ENCODE peak calls at places on chromosomes 16 and 17, in nine cellular contexts. One of them, this sample, is unnamed.

GRCh38 chr16:89602273-89602951 is 11.0 kb upstream of the DPEP1 start:
- DNase-seq in stimulated activated CD8-positive, alpha-beta memory T cell treated with anti-CD3 and anti-CD28 coated beads, Interleukin-4, amount 100 ng/mL, for 1 hour: peak
- DNase-seq in ovary: peak
- DNase-seq in NCI-H460: peak
- DNase-seq in effector CD4-positive, alpha-beta T cell: peak
- DNase-seq in nephron progenitor cell: peak
- DNase-seq in mesothelial cell of epicardium: peak
- DNase-seq in EL: peak
- DNase-seq in fibroblast of the aortic adventitia: peak
- DNase-seq in this sample: peak

GRCh38 chr16:73413469-73414190 is 365.7 kb upstream of the ZFHX3 start:
- DNase-seq in stimulated activated CD8-positive, alpha-beta memory T cell treated with anti-CD3 and anti-CD28 coated beads, Interleukin-4, amount 100 ng/mL, for 1 hour: no peak
- DNase-seq in ovary: no peak
- DNase-seq in NCI-H460: no peak
- DNase-seq in effector CD4-positive, alpha-beta T cell: no peak
- DNase-seq in nephron progenitor cell: no peak
- DNase-seq in mesothelial cell of epicardium: no peak
- DNase-seq in EL: peak
- DNase-seq in fibroblast of the aortic adventitia: no peak
- DNase-seq in this sample: no peak

GRCh38 chr16:25184771-25185170 is 32.0 kb upstream of the AQP8 start:
- DNase-seq in stimulated activated CD8-positive, alpha-beta memory T cell treated with anti-CD3 and anti-CD28 coated beads, Interleukin-4, amount 100 ng/mL, for 1 hour: no peak
- DNase-seq in ovary: no peak
- DNase-seq in NCI-H460: no peak
- DNase-seq in effector CD4-positive, alpha-beta T cell: no peak
- DNase-seq in nephron progenitor cell: no peak
- DNase-seq in mesothelial cell of epicardium: no peak
- DNase-seq in EL: peak
- DNase-seq in fibroblast of the aortic adventitia: no peak
- DNase-seq in this sample: no peak

GRCh38 chr17:82302498-82302963 is 14.9 kb downstream of the CD7 start:
- DNase-seq in stimulated activated CD8-positive, alpha-beta memory T cell treated with anti-CD3 and anti-CD28 coated beads, Interleukin-4, amount 100 ng/mL, for 1 hour: no peak
- DNase-seq in ovary: no peak
- DNase-seq in NCI-H460: no peak
- DNase-seq in effector CD4-positive, alpha-beta T cell: no peak
- DNase-seq in nephron progenitor cell: no peak
- DNase-seq in mesothelial cell of epicardium: no peak
- DNase-seq in EL: no peak
- DNase-seq in fibroblast of the aortic adventitia: no peak
- DNase-seq in this sample: no peak

GRCh38 chr17:63445571-63446217 is 412 bp downstream of the CYB561 start:
- DNase-seq in stimulated activated CD8-positive, alpha-beta memory T cell treated with anti-CD3 and anti-CD28 coated beads, Interleukin-4, amount 100 ng/mL, for 1 hour: no peak
- DNase-seq in ovary: no peak
- DNase-seq in NCI-H460: peak
- DNase-seq in effector CD4-positive, alpha-beta T cell: peak
- DNase-seq in nephron progenitor cell: peak
- DNase-seq in mesothelial cell of epicardium: peak
- DNase-seq in EL: peak
- DNase-seq in fibroblast of the aortic adventitia: peak
- DNase-seq in this sample: peak

GRCh38 chr16:17105239-17105721 is 365.5 kb downstream of the XYLT1 start:
- DNase-seq in stimulated activated CD8-positive, alpha-beta memory T cell treated with anti-CD3 and anti-CD28 coated beads, Interleukin-4, amount 100 ng/mL, for 1 hour: no peak
- DNase-seq in ovary: no peak
- DNase-seq in NCI-H460: peak
- DNase-seq in effector CD4-positive, alpha-beta T cell: no peak
- DNase-seq in nephron progenitor cell: no peak
- DNase-seq in mesothelial cell of epicardium: no peak
- DNase-seq in EL: no peak
- DNase-seq in fibroblast of the aortic adventitia: peak
- DNase-seq in this sample: no peak

GRCh38 chr16:27795992-27796614 is 246.2 kb downstream of the KATNIP start:
- DNase-seq in stimulated activated CD8-positive, alpha-beta memory T cell treated with anti-CD3 and anti-CD28 coated beads, Interleukin-4, amount 100 ng/mL, for 1 hour: no peak
- DNase-seq in ovary: peak
- DNase-seq in NCI-H460: peak
- DNase-seq in effector CD4-positive, alpha-beta T cell: no peak
- DNase-seq in nephron progenitor cell: peak
- DNase-seq in mesothelial cell of epicardium: peak
- DNase-seq in EL: peak
- DNase-seq in fibroblast of the aortic adventitia: peak
- DNase-seq in this sample: no peak

GRCh38 chr16:68756250-68757051 is 19.4 kb downstream of the CDH1 start:
- DNase-seq in stimulated activated CD8-positive, alpha-beta memory T cell treated with anti-CD3 and anti-CD28 coated beads, Interleukin-4, amount 100 ng/mL, for 1 hour: peak
- DNase-seq in ovary: no peak
- DNase-seq in NCI-H460: no peak
- DNase-seq in effector CD4-positive, alpha-beta T cell: no peak
- DNase-seq in nephron progenitor cell: no peak
- DNase-seq in mesothelial cell of epicardium: no peak
- DNase-seq in EL: no peak
- DNase-seq in fibroblast of the aortic adventitia: peak
- DNase-seq in this sample: peak

GRCh38 chr16:88195021-88195581 is 187.7 kb upstream of the ZNF469 start:
- DNase-seq in stimulated activated CD8-positive, alpha-beta memory T cell treated with anti-CD3 and anti-CD28 coated beads, Interleukin-4, amount 100 ng/mL, for 1 hour: no peak
- DNase-seq in ovary: no peak
- DNase-seq in NCI-H460: no peak
- DNase-seq in effector CD4-positive, alpha-beta T cell: no peak
- DNase-seq in nephron progenitor cell: peak
- DNase-seq in mesothelial cell of epicardium: no peak
- DNase-seq in EL: no peak
- DNase-seq in fibroblast of the aortic adventitia: no peak
- DNase-seq in this sample: no peak

GRCh38 chr16:72241930-72242329 is 70.0 kb upstream of the PMFBP1 start:
- DNase-seq in stimulated activated CD8-positive, alpha-beta memory T cell treated with anti-CD3 and anti-CD28 coated beads, Interleukin-4, amount 100 ng/mL, for 1 hour: no peak
- DNase-seq in ovary: peak
- DNase-seq in NCI-H460: peak
- DNase-seq in effector CD4-positive, alpha-beta T cell: no peak
- DNase-seq in nephron progenitor cell: peak
- DNase-seq in mesothelial cell of epicardium: no peak
- DNase-seq in EL: peak
- DNase-seq in fibroblast of the aortic adventitia: peak
- DNase-seq in this sample: no peak

GRCh38 chr17:76022973-76023899 is 3.9 kb downstream of the EVPL start:
- DNase-seq in stimulated activated CD8-positive, alpha-beta memory T cell treated with anti-CD3 and anti-CD28 coated beads, Interleukin-4, amount 100 ng/mL, for 1 hour: no peak
- DNase-seq in ovary: no peak
- DNase-seq in NCI-H460: no peak
- DNase-seq in effector CD4-positive, alpha-beta T cell: no peak
- DNase-seq in nephron progenitor cell: no peak
- DNase-seq in mesothelial cell of epicardium: no peak
- DNase-seq in EL: no peak
- DNase-seq in fibroblast of the aortic adventitia: no peak
- DNase-seq in this sample: no peak

GRCh38 chr17:15264542-15264941 is 584 bp downstream of the PMP22 start:
- DNase-seq in stimulated activated CD8-positive, alpha-beta memory T cell treated with anti-CD3 and anti-CD28 coated beads, Interleukin-4, amount 100 ng/mL, for 1 hour: no peak
- DNase-seq in ovary: no peak
- DNase-seq in NCI-H460: no peak
- DNase-seq in effector CD4-positive, alpha-beta T cell: no peak
- DNase-seq in nephron progenitor cell: no peak
- DNase-seq in mesothelial cell of epicardium: no peak
- DNase-seq in EL: no peak
- DNase-seq in fibroblast of the aortic adventitia: no peak
- DNase-seq in this sample: no peak

GRCh38 chr16:35797811-35798210 is 2338.4 kb downstream of the TP53TG3F start:
- DNase-seq in stimulated activated CD8-positive, alpha-beta memory T cell treated with anti-CD3 and anti-CD28 coated beads, Interleukin-4, amount 100 ng/mL, for 1 hour: no peak
- DNase-seq in ovary: no peak
- DNase-seq in NCI-H460: no peak
- DNase-seq in effector CD4-positive, alpha-beta T cell: no peak
- DNase-seq in nephron progenitor cell: no peak
- DNase-seq in mesothelial cell of epicardium: no peak
- DNase-seq in EL: no peak
- DNase-seq in fibroblast of the aortic adventitia: no peak
- DNase-seq in this sample: no peak

GRCh38 chr16:175145-175949 is 1.1 kb upstream of the HBA1 start:
- DNase-seq in stimulated activated CD8-positive, alpha-beta memory T cell treated with anti-CD3 and anti-CD28 coated beads, Interleukin-4, amount 100 ng/mL, for 1 hour: no peak
- DNase-seq in ovary: no peak
- DNase-seq in NCI-H460: no peak
- DNase-seq in effector CD4-positive, alpha-beta T cell: no peak
- DNase-seq in nephron progenitor cell: no peak
- DNase-seq in mesothelial cell of epicardium: no peak
- DNase-seq in EL: no peak
- DNase-seq in fibroblast of the aortic adventitia: no peak
- DNase-seq in this sample: no peak

GRCh38 chr17:14197582-14197981 is 39.1 kb downstream of the CDRT15 start:
- DNase-seq in stimulated activated CD8-positive, alpha-beta memory T cell treated with anti-CD3 and anti-CD28 coated beads, Interleukin-4, amount 100 ng/mL, for 1 hour: no peak
- DNase-seq in ovary: no peak
- DNase-seq in NCI-H460: no peak
- DNase-seq in effector CD4-positive, alpha-beta T cell: peak
- DNase-seq in nephron progenitor cell: no peak
- DNase-seq in mesothelial cell of epicardium: no peak
- DNase-seq in EL: no peak
- DNase-seq in fibroblast of the aortic adventitia: no peak
- DNase-seq in this sample: no peak

GRCh38 chr17:50114849-50115357 is 15.1 kb downstream of the SAMD14 start:
- DNase-seq in stimulated activated CD8-positive, alpha-beta memory T cell treated with anti-CD3 and anti-CD28 coated beads, Interleukin-4, amount 100 ng/mL, for 1 hour: no peak
- DNase-seq in ovary: no peak
- DNase-seq in NCI-H460: peak
- DNase-seq in effector CD4-positive, alpha-beta T cell: no peak
- DNase-seq in nephron progenitor cell: peak
- DNase-seq in mesothelial cell of epicardium: no peak
- DNase-seq in EL: peak
- DNase-seq in fibroblast of the aortic adventitia: peak
- DNase-seq in this sample: peak

GRCh38 chr16:19997264-19997663 is 76.4 kb downstream of the GPR139 start:
- DNase-seq in stimulated activated CD8-positive, alpha-beta memory T cell treated with anti-CD3 and anti-CD28 coated beads, Interleukin-4, amount 100 ng/mL, for 1 hour: no peak
- DNase-seq in ovary: no peak
- DNase-seq in NCI-H460: no peak
- DNase-seq in effector CD4-positive, alpha-beta T cell: no peak
- DNase-seq in nephron progenitor cell: no peak
- DNase-seq in mesothelial cell of epicardium: no peak
- DNase-seq in EL: no peak
- DNase-seq in fibroblast of the aortic adventitia: no peak
- DNase-seq in this sample: no peak

GRCh38 chr16:77383606-77384187 is 51.1 kb downstream of the ADAMTS18 start:
- DNase-seq in stimulated activated CD8-positive, alpha-beta memory T cell treated with anti-CD3 and anti-CD28 coated beads, Interleukin-4, amount 100 ng/mL, for 1 hour: no peak
- DNase-seq in ovary: no peak
- DNase-seq in NCI-H460: no peak
- DNase-seq in effector CD4-positive, alpha-beta T cell: no peak
- DNase-seq in nephron progenitor cell: no peak
- DNase-seq in mesothelial cell of epicardium: no peak
- DNase-seq in EL: no peak
- DNase-seq in fibroblast of the aortic adventitia: no peak
- DNase-seq in this sample: no peak

GRCh38 chr16:84228321-84228838 is 11.4 kb downstream of the KCNG4 start:
- DNase-seq in stimulated activated CD8-positive, alpha-beta memory T cell treated with anti-CD3 and anti-CD28 coated beads, Interleukin-4, amount 100 ng/mL, for 1 hour: no peak
- DNase-seq in ovary: peak
- DNase-seq in NCI-H460: peak
- DNase-seq in effector CD4-positive, alpha-beta T cell: no peak
- DNase-seq in nephron progenitor cell: peak
- DNase-seq in mesothelial cell of epicardium: no peak
- DNase-seq in EL: peak
- DNase-seq in fibroblast of the aortic adventitia: peak
- DNase-seq in this sample: no peak

GRCh38 chr17:6927290-6927844 is 68.5 kb upstream of the ALOX12 start:
- DNase-seq in stimulated activated CD8-positive, alpha-beta memory T cell treated with anti-CD3 and anti-CD28 coated beads, Interleukin-4, amount 100 ng/mL, for 1 hour: no peak
- DNase-seq in ovary: no peak
- DNase-seq in NCI-H460: peak
- DNase-seq in effector CD4-positive, alpha-beta T cell: no peak
- DNase-seq in nephron progenitor cell: no peak
- DNase-seq in mesothelial cell of epicardium: no peak
- DNase-seq in EL: peak
- DNase-seq in fibroblast of the aortic adventitia: peak
- DNase-seq in this sample: no peak

GRCh38 chr17:61144876-61145564 is 254.6 kb upstream of the TBX2 start:
- DNase-seq in stimulated activated CD8-positive, alpha-beta memory T cell treated with anti-CD3 and anti-CD28 coated beads, Interleukin-4, amount 100 ng/mL, for 1 hour: no peak
- DNase-seq in ovary: no peak
- DNase-seq in NCI-H460: no peak
- DNase-seq in effector CD4-positive, alpha-beta T cell: no peak
- DNase-seq in nephron progenitor cell: peak
- DNase-seq in mesothelial cell of epicardium: peak
- DNase-seq in EL: no peak
- DNase-seq in fibroblast of the aortic adventitia: no peak
- DNase-seq in this sample: no peak

GRCh38 chr16:66905633-66906539 is 12.8 kb downstream of the CDH16 start:
- DNase-seq in stimulated activated CD8-positive, alpha-beta memory T cell treated with anti-CD3 and anti-CD28 coated beads, Interleukin-4, amount 100 ng/mL, for 1 hour: no peak
- DNase-seq in ovary: peak
- DNase-seq in NCI-H460: no peak
- DNase-seq in effector CD4-positive, alpha-beta T cell: no peak
- DNase-seq in nephron progenitor cell: no peak
- DNase-seq in mesothelial cell of epicardium: peak
- DNase-seq in EL: peak
- DNase-seq in fibroblast of the aortic adventitia: no peak
- DNase-seq in this sample: no peak

GRCh38 chr16:66927012-66927436 is 1.7 kb upstream of the RRAD start:
- DNase-seq in stimulated activated CD8-positive, alpha-beta memory T cell treated with anti-CD3 and anti-CD28 coated beads, Interleukin-4, amount 100 ng/mL, for 1 hour: no peak
- DNase-seq in ovary: no peak
- DNase-seq in NCI-H460: no peak
- DNase-seq in effector CD4-positive, alpha-beta T cell: no peak
- DNase-seq in nephron progenitor cell: no peak
- DNase-seq in mesothelial cell of epicardium: no peak
- DNase-seq in EL: peak
- DNase-seq in fibroblast of the aortic adventitia: peak
- DNase-seq in this sample: peak

GRCh38 chr17:43661699-43662431 is at the start of gene MEOX1:
- DNase-seq in stimulated activated CD8-positive, alpha-beta memory T cell treated with anti-CD3 and anti-CD28 coated beads, Interleukin-4, amount 100 ng/mL, for 1 hour: no peak
- DNase-seq in ovary: no peak
- DNase-seq in NCI-H460: no peak
- DNase-seq in effector CD4-positive, alpha-beta T cell: no peak
- DNase-seq in nephron progenitor cell: peak
- DNase-seq in mesothelial cell of epicardium: no peak
- DNase-seq in EL: peak
- DNase-seq in fibroblast of the aortic adventitia: peak
- DNase-seq in this sample: peak

GRCh38 chr17:77286641-77287431 is 146.1 kb downstream of the SEC14L1 start:
- DNase-seq in stimulated activated CD8-positive, alpha-beta memory T cell treated with anti-CD3 and anti-CD28 coated beads, Interleukin-4, amount 100 ng/mL, for 1 hour: no peak
- DNase-seq in ovary: peak
- DNase-seq in NCI-H460: peak
- DNase-seq in effector CD4-positive, alpha-beta T cell: no peak
- DNase-seq in nephron progenitor cell: no peak
- DNase-seq in mesothelial cell of epicardium: no peak
- DNase-seq in EL: peak
- DNase-seq in fibroblast of the aortic adventitia: no peak
- DNase-seq in this sample: no peak

GRCh38 chr17:78031435-78031834 is 72.9 kb downstream of the TNRC6C start:
- DNase-seq in stimulated activated CD8-positive, alpha-beta memory T cell treated with anti-CD3 and anti-CD28 coated beads, Interleukin-4, amount 100 ng/mL, for 1 hour: no peak
- DNase-seq in ovary: no peak
- DNase-seq in NCI-H460: no peak
- DNase-seq in effector CD4-positive, alpha-beta T cell: no peak
- DNase-seq in nephron progenitor cell: no peak
- DNase-seq in mesothelial cell of epicardium: no peak
- DNase-seq in EL: no peak
- DNase-seq in fibroblast of the aortic adventitia: no peak
- DNase-seq in this sample: no peak

GRCh38 chr16:6317924-6318323 is 1014.7 kb upstream of the RBFOX1 start:
- DNase-seq in stimulated activated CD8-positive, alpha-beta memory T cell treated with anti-CD3 and anti-CD28 coated beads, Interleukin-4, amount 100 ng/mL, for 1 hour: no peak
- DNase-seq in ovary: no peak
- DNase-seq in NCI-H460: no peak
- DNase-seq in effector CD4-positive, alpha-beta T cell: no peak
- DNase-seq in nephron progenitor cell: no peak
- DNase-seq in mesothelial cell of epicardium: no peak
- DNase-seq in EL: no peak
- DNase-seq in fibroblast of the aortic adventitia: no peak
- DNase-seq in this sample: no peak

GRCh38 chr17:60563743-60564142 is 36.2 kb upstream of the PPM1D start:
- DNase-seq in stimulated activated CD8-positive, alpha-beta memory T cell treated with anti-CD3 and anti-CD28 coated beads, Interleukin-4, amount 100 ng/mL, for 1 hour: no peak
- DNase-seq in ovary: no peak
- DNase-seq in NCI-H460: no peak
- DNase-seq in effector CD4-positive, alpha-beta T cell: no peak
- DNase-seq in nephron progenitor cell: no peak
- DNase-seq in mesothelial cell of epicardium: no peak
- DNase-seq in EL: no peak
- DNase-seq in fibroblast of the aortic adventitia: no peak
- DNase-seq in this sample: no peak

GRCh38 chr17:17134952-17135340 is 71.2 kb downstream of the PLD6 start:
- DNase-seq in stimulated activated CD8-positive, alpha-beta memory T cell treated with anti-CD3 and anti-CD28 coated beads, Interleukin-4, amount 100 ng/mL, for 1 hour: no peak
- DNase-seq in ovary: no peak
- DNase-seq in NCI-H460: no peak
- DNase-seq in effector CD4-positive, alpha-beta T cell: no peak
- DNase-seq in nephron progenitor cell: no peak
- DNase-seq in mesothelial cell of epicardium: no peak
- DNase-seq in EL: no peak
- DNase-seq in fibroblast of the aortic adventitia: no peak
- DNase-seq in this sample: no peak

GRCh38 chr17:48816774-48817590 is at the start of gene TTLL6:
- DNase-seq in stimulated activated CD8-positive, alpha-beta memory T cell treated with anti-CD3 and anti-CD28 coated beads, Interleukin-4, amount 100 ng/mL, for 1 hour: peak
- DNase-seq in ovary: peak
- DNase-seq in NCI-H460: peak
- DNase-seq in effector CD4-positive, alpha-beta T cell: peak
- DNase-seq in nephron progenitor cell: peak
- DNase-seq in mesothelial cell of epicardium: peak
- DNase-seq in EL: peak
- DNase-seq in fibroblast of the aortic adventitia: peak
- DNase-seq in this sample: peak

GRCh38 chr17:73342549-73343167 is 30.9 kb upstream of the CDC42EP4 start:
- DNase-seq in stimulated activated CD8-positive, alpha-beta memory T cell treated with anti-CD3 and anti-CD28 coated beads, Interleukin-4, amount 100 ng/mL, for 1 hour: no peak
- DNase-seq in ovary: no peak
- DNase-seq in NCI-H460: no peak
- DNase-seq in effector CD4-positive, alpha-beta T cell: no peak
- DNase-seq in nephron progenitor cell: no peak
- DNase-seq in mesothelial cell of epicardium: no peak
- DNase-seq in EL: peak
- DNase-seq in fibroblast of the aortic adventitia: peak
- DNase-seq in this sample: no peak